ENCODE peak calls at places on chromosomes 12 and 14, in eight cellular contexts. A is AG04449, N is thoracic aorta, H is astrocyte of the cerebellum, G is cardiac fibroblast, X is IMR-90, T is fibroblast of lung, W is HFF-Myc. K is an unnamed sample.

GRCh38 chr12:24201258-24201970 is 251.9 kb upstream of the SOX5 start:
- DNase-seq in A (no peak), H (no peak), X (no peak), N (no peak), W (no peak), G (no peak), T (no peak), K (no peak)

GRCh38 chr14:76499399-76499798 is 123.5 kb downstream of the ESRRB start:
- DNase-seq in N (no peak), G (no peak), W (no peak), A (no peak), H (no peak), X (no peak), T (no peak), K (no peak)

GRCh38 chr12:99444859-99445316 is 202.7 kb upstream of the GARIN6 start:
- DNase-seq in W (no peak), H (no peak), X (no peak), N (no peak), A (no peak), G (no peak), T (no peak), K (no peak)

GRCh38 chr12:80218925-80219714 is 119.8 kb downstream of the OTOGL start:
- DNase-seq in T (peak; percentile 19), H (no peak), A (no peak), N (no peak), G (peak; percentile 8), X (no peak), W (no peak), K (no peak)

GRCh38 chr12:13179159-13180074 is 17.1 kb upstream of the EMP1 start:
- DNase-seq in H (no peak), A (no peak), G (peak; percentile 72), N (no peak), X (peak; percentile 37), W (no peak), T (peak; percentile 66), K (no peak)

GRCh38 chr14:79598339-79598738 is 613.0 kb downstream of the DIO2 start:
- DNase-seq in A (no peak), X (peak; percentile 84), H (no peak), W (no peak), N (no peak), G (peak; percentile 71), T (peak; percentile 75), K (peak; percentile 54)

GRCh38 chr14:73250781-73251500 is 13.6 kb downstream of the PAPLN start:
- DNase-seq in A (no peak), H (no peak), N (no peak), G (no peak), X (no peak), T (no peak), W (no peak), K (no peak)

GRCh38 chr12:71755146-71755892 is 656 bp downstream of the RAB21 start:
- DNase-seq in G (peak; percentile 65), X (peak; percentile 73), A (no peak), N (peak; percentile 8), H (no peak), W (no peak), T (peak; percentile 62), K (peak; percentile 56)

GRCh38 chr14:102539544-102540309 is 30.2 kb upstream of the ANKRD9 start:
- DNase-seq in H (no peak), A (no peak), X (peak; percentile 58), G (peak; percentile 97), N (no peak), T (peak; percentile 76), W (peak; percentile 75), K (no peak)

GRCh38 chr14:76050797-76051392 is 65.3 kb downstream of the IFT43 start:
- DNase-seq in N (no peak), G (peak; percentile 77), W (peak; percentile 41), T (peak; percentile 72), X (peak; percentile 65), A (peak; percentile 17), H (peak; percentile 32), K (peak; percentile 60)

GRCh38 chr14:106606936-106607335 is 1080.6 kb downstream of the TMEM121 start:
- DNase-seq in G (no peak), A (no peak), T (no peak), W (no peak), H (no peak), N (no peak), X (no peak), K (no peak)

GRCh38 chr12:103279444-103279843 is 216.3 kb downstream of the C12orf42 start:
- DNase-seq in W (no peak), T (no peak), G (no peak), N (no peak), H (no peak), X (no peak), A (no peak), K (no peak)

GRCh38 chr12:46990211-46990610 is 89.2 kb upstream of the PCED1B start:
- DNase-seq in N (no peak), A (no peak), G (no peak), X (no peak), T (no peak), W (no peak), H (no peak), K (no peak)

GRCh38 chr14:103520657-103521437 is 1.8 kb downstream of the CKB start:
- DNase-seq in H (no peak), W (no peak), G (peak; percentile 58), X (peak; percentile 40), N (no peak), A (no peak), T (peak; percentile 69), K (no peak)

GRCh38 chr12:62933220-62933870 is 1.6 kb downstream of the PPM1H start:
- DNase-seq in W (no peak), G (no peak), T (no peak), N (no peak), A (no peak), X (no peak), H (no peak), K (no peak)

GRCh38 chr14:76985540-76986260 is 42.8 kb downstream of the IRF2BPL start:
- DNase-seq in N (no peak), G (no peak), W (no peak), A (no peak), X (peak; percentile 34), H (no peak), T (no peak), K (peak; percentile 19)

GRCh38 chr12:22234561-22234960 is 99.9 kb downstream of the ST8SIA1 start:
- DNase-seq in W (peak; percentile 39), T (peak; percentile 80), H (peak; percentile 55), G (peak; percentile 46), A (no peak), N (no peak), X (peak; percentile 69), K (no peak)

GRCh38 chr12:45327823-45328383 is 112.0 kb downstream of the ANO6 start:
- DNase-seq in N (no peak), T (no peak), X (peak; percentile 27), G (no peak), H (no peak), W (no peak), A (no peak), K (peak; percentile 12)

GRCh38 chr14:100982764-100983163 is 79.2 kb upstream of the RTL1 start:
- DNase-seq in H (no peak), G (no peak), X (peak; percentile 43), T (no peak), A (no peak), N (no peak), W (no peak), K (peak; percentile 27)

GRCh38 chr12:70576341-70577282 is 60.6 kb downstream of the PTPRB start:
- DNase-seq in H (peak; percentile 70), G (peak; percentile 91), A (peak; percentile 71), T (peak; percentile 87), W (peak; percentile 49), N (no peak), X (peak; percentile 85), K (peak; percentile 93)

GRCh38 chr12:70583251-70583650 is 54.0 kb downstream of the PTPRB start:
- DNase-seq in N (no peak), G (no peak), X (no peak), H (no peak), W (no peak), T (no peak), A (no peak), K (no peak)

GRCh38 chr12:70581199-70581598 is 56.0 kb downstream of the PTPRB start:
- DNase-seq in W (no peak), T (no peak), X (no peak), G (no peak), A (no peak), H (no peak), N (no peak), K (no peak)

GRCh38 chr12:70571705-70572269 is 65.4 kb downstream of the PTPRB start:
- DNase-seq in X (peak; percentile 7), T (no peak), H (no peak), A (no peak), W (no peak), G (no peak), N (no peak), K (no peak)

DNA sequence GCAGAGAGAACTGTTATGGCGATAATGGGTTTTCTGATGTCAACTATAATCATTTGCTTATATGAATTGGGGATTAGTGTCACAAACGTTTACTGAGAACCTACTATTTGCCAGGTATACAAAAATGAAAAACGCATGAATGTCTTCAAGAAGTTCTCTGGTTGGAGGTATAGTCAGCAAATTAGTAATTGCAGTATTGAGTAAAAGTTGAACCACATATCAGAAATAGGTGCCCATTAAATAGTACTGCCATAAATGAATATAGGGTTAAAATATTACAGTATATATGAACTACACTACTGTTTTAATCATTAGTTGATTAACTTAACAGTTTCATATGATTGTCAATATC is 60.0 kb downstream of the PTPRB start:
- DNase-seq in W (no peak), N (no peak), T (no peak), G (no peak), A (no peak), X (no peak), H (no peak), K (no peak)
- TF ChIP-seq CTCF in W (no peak), N (no peak), T (no peak), G (no peak), A (no peak), X (no peak), H (no peak), K (peak; percentile 48)

DNA sequence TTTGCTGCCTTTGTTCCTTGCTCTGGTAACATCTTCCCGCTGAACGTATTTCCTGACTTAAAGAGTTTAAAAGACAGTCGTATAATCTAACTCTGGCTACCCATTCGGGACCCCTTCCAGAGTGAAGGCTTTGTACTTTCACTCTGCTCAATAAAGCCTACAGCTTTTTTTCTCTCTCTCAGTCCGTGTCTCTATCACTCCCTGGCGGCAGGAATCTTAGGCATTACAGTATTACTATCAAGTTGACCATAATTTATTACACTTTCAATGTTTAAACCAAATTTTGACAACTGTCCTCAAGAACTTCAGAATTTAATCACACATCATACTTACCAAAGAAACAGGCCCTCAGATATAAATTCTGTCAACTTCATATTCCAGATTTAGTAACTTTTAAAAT is 967.9 kb downstream of the FSCB start:
- DNase-seq in W (no peak), A (no peak), H (no peak), G (peak; percentile 46), X (peak; percentile 0), N (no peak), T (peak; percentile 57), K (no peak)
- TF ChIP-seq CTCF in W (no peak), A (no peak), H (peak; percentile 17), G (peak; percentile 13), X (peak; percentile 21), N (peak; percentile 14), T (peak; percentile 53), K (peak; percentile 45)

GRCh38 chr12:124750787-124751471 is 112.7 kb downstream of the SCARB1 start:
- DNase-seq in X (no peak), T (no peak), N (no peak), W (no peak), G (peak; percentile 31), H (no peak), A (no peak), K (no peak)
- TF ChIP-seq CTCF in X (peak; percentile 32), T (no peak), N (no peak), W (peak; percentile 18), G (no peak), H (peak; percentile 15), A (peak; percentile 1), K (peak; percentile 33)

GRCh38 chr14:56351861-56352260 is 227.7 kb upstream of the TMEM260 start:
- DNase-seq in W (no peak), A (peak; percentile 71), N (no peak), H (peak; percentile 47), G (peak; percentile 37), T (peak; percentile 46), X (peak; percentile 92), K (peak; percentile 88)
- TF ChIP-seq CTCF in W (no peak), A (no peak), N (no peak), H (no peak), G (no peak), T (no peak), X (peak; percentile 29), K (peak; percentile 38)

K was measured in HFFc6.